ENCODE peak calls at places on chromosomes 6 and 20, in eight cellular contexts. One of them, this sample, is unnamed.

GRCh38 chr20:13649548-13649947 is 10.8 kb upstream of the TASP1 start:
- DNase-seq in spleen: no peak
- DNase-seq in WERI-Rb-1: no peak
- DNase-seq in prostate gland: no peak
- DNase-seq in fibroblast of lung: peak; percentile 69
- DNase-seq in LNCaP clone FGC: no peak
- DNase-seq in HCT116: no peak
- DNase-seq in foreskin fibroblast: peak; percentile 43
- DNase-seq in this sample: no peak

GRCh38 chr20:24502184-24502583 is 32.8 kb downstream of the SYNDIG1 start:
- DNase-seq in spleen: peak; percentile 55
- DNase-seq in WERI-Rb-1: no peak
- DNase-seq in prostate gland: no peak
- DNase-seq in fibroblast of lung: peak; percentile 19
- DNase-seq in LNCaP clone FGC: no peak
- DNase-seq in HCT116: no peak
- DNase-seq in foreskin fibroblast: peak; percentile 57
- DNase-seq in this sample: no peak

GRCh38 chr20:36793294-36794115 is 19.9 kb upstream of the DSN1 start:
- DNase-seq in spleen: no peak
- DNase-seq in WERI-Rb-1: no peak
- DNase-seq in prostate gland: no peak
- DNase-seq in fibroblast of lung: no peak
- DNase-seq in LNCaP clone FGC: no peak
- DNase-seq in HCT116: no peak
- DNase-seq in foreskin fibroblast: no peak
- DNase-seq in this sample: no peak

GRCh38 chr20:31693987-31694661 is 28.5 kb downstream of the BCL2L1 start:
- DNase-seq in spleen: no peak
- DNase-seq in WERI-Rb-1: peak; percentile 98
- DNase-seq in prostate gland: no peak
- DNase-seq in fibroblast of lung: no peak
- DNase-seq in LNCaP clone FGC: no peak
- DNase-seq in HCT116: no peak
- DNase-seq in foreskin fibroblast: no peak
- DNase-seq in this sample: no peak

GRCh38 chr6:166572370-166573261 is 13.9 kb downstream of the RAMACL start:
- DNase-seq in spleen: no peak
- DNase-seq in WERI-Rb-1: no peak
- DNase-seq in prostate gland: no peak
- DNase-seq in fibroblast of lung: peak; percentile 97
- DNase-seq in LNCaP clone FGC: no peak
- DNase-seq in HCT116: no peak
- DNase-seq in foreskin fibroblast: peak; percentile 52
- DNase-seq in this sample: no peak

GRCh38 chr6:10962673-10963072 is 75.8 kb downstream of the SYCP2L start:
- DNase-seq in spleen: no peak
- DNase-seq in WERI-Rb-1: no peak
- DNase-seq in prostate gland: no peak
- DNase-seq in fibroblast of lung: peak; percentile 77
- DNase-seq in LNCaP clone FGC: no peak
- DNase-seq in HCT116: no peak
- DNase-seq in foreskin fibroblast: peak; percentile 58
- DNase-seq in this sample: no peak

GRCh38 chr6:148952147-148953041 is 205.6 kb downstream of the UST start:
- DNase-seq in spleen: no peak
- DNase-seq in WERI-Rb-1: no peak
- DNase-seq in prostate gland: no peak
- DNase-seq in fibroblast of lung: peak; percentile 61
- DNase-seq in LNCaP clone FGC: no peak
- DNase-seq in HCT116: no peak
- DNase-seq in foreskin fibroblast: no peak
- DNase-seq in this sample: no peak

GRCh38 chr20:15496501-15497039 is 1076.7 kb downstream of the KIF16B start:
- DNase-seq in spleen: no peak
- DNase-seq in WERI-Rb-1: no peak
- DNase-seq in prostate gland: no peak
- DNase-seq in fibroblast of lung: no peak
- DNase-seq in LNCaP clone FGC: peak; percentile 78
- DNase-seq in HCT116: no peak
- DNase-seq in foreskin fibroblast: no peak
- DNase-seq in this sample: no peak

GRCh38 chr20:63522091-63522868 is 1.7 kb downstream of the PPDPF start:
- DNase-seq in spleen: peak; percentile 73
- DNase-seq in WERI-Rb-1: no peak
- DNase-seq in prostate gland: no peak
- DNase-seq in fibroblast of lung: no peak
- DNase-seq in LNCaP clone FGC: no peak
- DNase-seq in HCT116: no peak
- DNase-seq in foreskin fibroblast: no peak
- DNase-seq in this sample: no peak

GRCh38 chr6:15348528-15348927 is 102.7 kb downstream of the JARID2 start:
- DNase-seq in spleen: no peak
- DNase-seq in WERI-Rb-1: no peak
- DNase-seq in prostate gland: no peak
- DNase-seq in fibroblast of lung: no peak
- DNase-seq in LNCaP clone FGC: no peak
- DNase-seq in HCT116: no peak
- DNase-seq in foreskin fibroblast: no peak
- DNase-seq in this sample: no peak

GRCh38 chr6:158231551-158232444 is 63.6 kb downstream of the GTF2H5 start:
- DNase-seq in spleen: peak; percentile 93
- DNase-seq in WERI-Rb-1: peak; percentile 83
- DNase-seq in prostate gland: peak; percentile 61
- DNase-seq in fibroblast of lung: peak; percentile 57
- DNase-seq in LNCaP clone FGC: no peak
- DNase-seq in HCT116: no peak
- DNase-seq in foreskin fibroblast: peak; percentile 61
- DNase-seq in this sample: no peak

GRCh38 chr6:31125586-31126363 is 5.5 kb upstream of the CDSN start:
- DNase-seq in spleen: no peak
- DNase-seq in WERI-Rb-1: no peak
- DNase-seq in prostate gland: no peak
- DNase-seq in fibroblast of lung: no peak
- DNase-seq in LNCaP clone FGC: no peak
- DNase-seq in HCT116: no peak
- DNase-seq in foreskin fibroblast: peak; percentile 49
- DNase-seq in this sample: no peak

GRCh38 chr20:50792708-50793574 is 1.9 kb upstream of the BCAS4 start:
- DNase-seq in spleen: peak; percentile 58
- DNase-seq in WERI-Rb-1: no peak
- DNase-seq in prostate gland: no peak
- DNase-seq in fibroblast of lung: peak; percentile 48
- DNase-seq in LNCaP clone FGC: no peak
- DNase-seq in HCT116: no peak
- DNase-seq in foreskin fibroblast: no peak
- DNase-seq in this sample: no peak

GRCh38 chr6:81625216-81625615 is 127.3 kb downstream of the TENT5A start:
- DNase-seq in spleen: no peak
- DNase-seq in WERI-Rb-1: no peak
- DNase-seq in prostate gland: no peak
- DNase-seq in fibroblast of lung: peak; percentile 4
- DNase-seq in LNCaP clone FGC: no peak
- DNase-seq in HCT116: no peak
- DNase-seq in foreskin fibroblast: no peak
- DNase-seq in this sample: no peak

GRCh38 chr6:168376120-168376519 is 56.5 kb upstream of the DACT2 start:
- DNase-seq in spleen: no peak
- DNase-seq in WERI-Rb-1: no peak
- DNase-seq in prostate gland: no peak
- DNase-seq in fibroblast of lung: no peak
- DNase-seq in LNCaP clone FGC: no peak
- DNase-seq in HCT116: no peak
- DNase-seq in foreskin fibroblast: no peak
- DNase-seq in this sample: no peak

GRCh38 chr20:37711987-37712961 is 18.4 kb downstream of the CTNNBL1 start:
- DNase-seq in spleen: no peak
- DNase-seq in WERI-Rb-1: no peak
- DNase-seq in prostate gland: peak; percentile 62
- DNase-seq in fibroblast of lung: no peak
- DNase-seq in LNCaP clone FGC: peak; percentile 34
- DNase-seq in HCT116: no peak
- DNase-seq in foreskin fibroblast: no peak
- DNase-seq in this sample: no peak

GRCh38 chr20:346033-346639 is 775 bp upstream of the NRSN2 start:
- DNase-seq in spleen: no peak
- DNase-seq in WERI-Rb-1: no peak
- DNase-seq in prostate gland: no peak
- DNase-seq in fibroblast of lung: no peak
- DNase-seq in LNCaP clone FGC: no peak
- DNase-seq in HCT116: no peak
- DNase-seq in foreskin fibroblast: no peak
- DNase-seq in this sample: no peak

GRCh38 chr20:347640-348484 is 951 bp downstream of the NRSN2 start:
- DNase-seq in spleen: peak; percentile 91
- DNase-seq in WERI-Rb-1: peak; percentile 98
- DNase-seq in prostate gland: peak; percentile 88
- DNase-seq in fibroblast of lung: peak; percentile 96
- DNase-seq in LNCaP clone FGC: no peak
- DNase-seq in HCT116: no peak
- DNase-seq in foreskin fibroblast: peak; percentile 95
- DNase-seq in this sample: peak; percentile 78

GRCh38 chr20:346640-347316 is at the start of gene NRSN2:
- DNase-seq in spleen: peak; percentile 87
- DNase-seq in WERI-Rb-1: peak; percentile 95
- DNase-seq in prostate gland: peak; percentile 47
- DNase-seq in fibroblast of lung: peak; percentile 68
- DNase-seq in LNCaP clone FGC: no peak
- DNase-seq in HCT116: no peak
- DNase-seq in foreskin fibroblast: peak; percentile 55
- DNase-seq in this sample: no peak

GRCh38 chr20:347317-347639 is 367 bp downstream of the NRSN2 start:
- DNase-seq in spleen: no peak
- DNase-seq in WERI-Rb-1: no peak
- DNase-seq in prostate gland: no peak
- DNase-seq in fibroblast of lung: no peak
- DNase-seq in LNCaP clone FGC: no peak
- DNase-seq in HCT116: no peak
- DNase-seq in foreskin fibroblast: no peak
- DNase-seq in this sample: no peak

GRCh38 chr20:348972-349841 is 2.3 kb downstream of the NRSN2 start:
- DNase-seq in spleen: no peak
- DNase-seq in WERI-Rb-1: no peak
- DNase-seq in prostate gland: no peak
- DNase-seq in fibroblast of lung: no peak
- DNase-seq in LNCaP clone FGC: no peak
- DNase-seq in HCT116: no peak
- DNase-seq in foreskin fibroblast: no peak
- DNase-seq in this sample: no peak
- H3K4me3 ChIP-seq in spleen: no peak overlapping the region
- H3K4me3 ChIP-seq in WERI-Rb-1: no peak overlapping the region
- H3K4me3 ChIP-seq in prostate gland: no peak overlapping the region
- H3K4me3 ChIP-seq in fibroblast of lung: no peak overlapping the region
- H3K4me3 ChIP-seq in LNCaP clone FGC: peak overlapping the region; percentile 76
- H3K4me3 ChIP-seq in HCT116: peak overlapping the region; percentile 64
- H3K4me3 ChIP-seq in foreskin fibroblast: peak overlapping the region; percentile 73
- H3K4me3 ChIP-seq in this sample: no peak overlapping the region

GRCh38 chr6:37222992-37223391 is 34.6 kb upstream of the TBC1D22B start:
- DNase-seq in spleen: no peak
- DNase-seq in WERI-Rb-1: no peak
- DNase-seq in prostate gland: no peak
- DNase-seq in fibroblast of lung: no peak
- DNase-seq in LNCaP clone FGC: no peak
- DNase-seq in HCT116: no peak
- DNase-seq in foreskin fibroblast: no peak
- DNase-seq in this sample: no peak
- H3K4me3 ChIP-seq in spleen: peak overlapping the region; percentile 72
- H3K4me3 ChIP-seq in WERI-Rb-1: peak overlapping the region; percentile 69
- H3K4me3 ChIP-seq in prostate gland: peak overlapping the region; percentile 51
- H3K4me3 ChIP-seq in fibroblast of lung: peak overlapping the region; percentile 43
- H3K4me3 ChIP-seq in LNCaP clone FGC: peak overlapping the region; percentile 44
- H3K4me3 ChIP-seq in HCT116: peak overlapping the region; percentile 50
- H3K4me3 ChIP-seq in foreskin fibroblast: peak overlapping the region; percentile 71
- H3K4me3 ChIP-seq in this sample: peak overlapping the region; percentile 70

DNA sequence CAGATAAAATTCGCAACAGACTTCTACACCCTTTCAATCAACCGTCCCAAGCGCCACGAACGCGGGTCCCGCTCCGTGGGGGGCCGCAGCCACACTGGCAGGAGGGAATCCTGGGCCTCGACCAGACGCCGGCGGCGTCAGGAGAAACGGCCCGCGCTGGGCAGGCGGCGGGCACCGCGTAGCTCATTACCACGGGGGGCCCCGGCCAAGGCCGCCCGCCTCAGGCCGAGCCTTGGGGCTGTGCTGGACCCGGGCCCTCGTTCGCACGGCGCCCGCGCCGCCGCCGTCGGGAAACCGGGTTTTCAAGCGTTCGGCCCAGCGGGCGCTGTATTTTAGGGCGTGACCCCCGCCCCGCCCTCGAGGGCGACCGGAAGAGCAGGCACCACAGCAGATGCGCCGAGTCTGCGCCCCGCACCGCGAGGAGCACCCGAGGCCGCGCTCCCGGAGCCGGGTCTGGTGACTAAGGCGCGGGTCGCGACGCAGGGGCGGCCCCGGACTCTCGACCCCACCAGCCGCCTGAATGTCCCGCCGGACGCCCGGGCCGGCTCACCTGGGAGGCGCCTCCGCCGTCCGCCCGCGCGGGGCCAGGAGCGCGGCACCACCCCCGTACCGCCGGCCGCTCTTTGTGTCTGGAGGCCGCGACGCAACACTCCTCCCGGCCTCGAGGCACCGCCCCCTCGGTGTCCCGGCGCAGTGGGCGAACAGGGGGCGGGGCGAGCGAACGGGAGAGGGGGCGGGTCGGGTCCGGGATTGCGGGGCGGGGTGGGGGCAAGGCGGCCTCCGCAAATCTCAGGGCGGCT is at the start of gene NINL:
- DNase-seq in spleen: peak; percentile 80
- DNase-seq in WERI-Rb-1: peak; percentile 88
- DNase-seq in prostate gland: peak; percentile 49
- DNase-seq in fibroblast of lung: peak; percentile 50
- DNase-seq in LNCaP clone FGC: no peak
- DNase-seq in HCT116: no peak
- DNase-seq in foreskin fibroblast: peak; percentile 57
- DNase-seq in this sample: no peak
- H3K4me3 ChIP-seq in spleen: peak within 1 kb of the TSS; percentile 53
- H3K4me3 ChIP-seq in WERI-Rb-1: peak within 1 kb of the TSS; percentile 50
- H3K4me3 ChIP-seq in prostate gland: peak within 1 kb of the TSS; percentile 68
- H3K4me3 ChIP-seq in fibroblast of lung: peak within 1 kb of the TSS; percentile 57
- H3K4me3 ChIP-seq in LNCaP clone FGC: peak within 1 kb of the TSS; percentile 47
- H3K4me3 ChIP-seq in HCT116: peak within 1 kb of the TSS; percentile 57
- H3K4me3 ChIP-seq in foreskin fibroblast: peak within 1 kb of the TSS; percentile 71
- H3K4me3 ChIP-seq in this sample: peak within 1 kb of the TSS; percentile 60

DNA sequence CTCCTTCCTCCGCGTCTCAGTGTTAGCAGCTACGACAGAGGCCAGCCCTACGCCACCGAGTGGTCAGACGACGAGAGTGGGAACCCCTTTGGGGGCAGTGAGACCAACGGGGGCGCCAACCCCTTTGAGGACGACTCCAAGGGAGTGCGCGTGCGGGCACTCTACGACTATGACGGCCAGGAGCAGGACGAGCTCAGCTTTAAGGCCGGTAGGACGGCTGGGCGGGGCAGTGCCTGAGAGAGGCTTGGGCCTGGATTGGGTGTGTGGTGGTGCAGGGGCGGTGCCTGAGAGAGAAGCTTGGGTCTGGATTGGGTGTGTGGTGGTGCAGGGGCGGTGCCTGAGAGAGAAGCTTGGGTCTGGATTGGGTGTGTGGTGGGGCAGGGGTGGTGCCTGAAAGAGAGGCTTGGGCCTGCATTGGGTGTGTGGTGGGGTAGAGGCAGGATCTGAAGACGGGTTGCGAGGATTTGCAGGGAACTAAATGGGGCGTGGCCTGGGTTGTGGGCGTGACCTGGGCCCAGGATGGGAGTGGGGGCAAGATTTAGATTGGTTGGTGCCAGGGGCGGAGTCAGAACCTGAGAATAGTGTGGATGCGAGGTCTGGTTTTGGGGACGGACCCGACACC is 24.4 kb downstream of the SPDEF start:
- DNase-seq in spleen: peak; percentile 84
- DNase-seq in WERI-Rb-1: peak; percentile 54
- DNase-seq in prostate gland: no peak
- DNase-seq in fibroblast of lung: peak; percentile 33
- DNase-seq in LNCaP clone FGC: no peak
- DNase-seq in HCT116: peak; percentile 19
- DNase-seq in foreskin fibroblast: peak; percentile 26
- DNase-seq in this sample: peak; percentile 41
- H3K4me3 ChIP-seq in spleen: no peak overlapping the region
- H3K4me3 ChIP-seq in WERI-Rb-1: no peak overlapping the region
- H3K4me3 ChIP-seq in prostate gland: no peak overlapping the region
- H3K4me3 ChIP-seq in fibroblast of lung: no peak overlapping the region
- H3K4me3 ChIP-seq in LNCaP clone FGC: no peak overlapping the region
- H3K4me3 ChIP-seq in HCT116: no peak overlapping the region
- H3K4me3 ChIP-seq in foreskin fibroblast: no peak overlapping the region
- H3K4me3 ChIP-seq in this sample: peak overlapping the region; percentile 27